ENCODE peak calls at places on chromosomes 11 and 22, in five cellular contexts. R, I, L, Q and U are unnamed samples.

GRCh38 chr22:41595703-41596102 is 6.1 kb upstream of the PMM1 start:
- DNase-seq in R (no peak), Q (no peak), L (no peak), I (no peak), U (no peak)

GRCh38 chr22:32850591-32851517 is 49.3 kb downstream of the TIMP3 start:
- DNase-seq in Q (no peak), I (no peak), R (no peak), L (no peak), U (peak; percentile 75)

GRCh38 chr22:43273902-43274484 is 69.2 kb downstream of the SCUBE1 start:
- DNase-seq in R (peak; percentile 55), I (no peak), L (no peak), Q (no peak), U (peak; percentile 35)

GRCh38 chr11:34354782-34355181 is 3.0 kb downstream of the ABTB2 start:
- DNase-seq in Q (no peak), R (no peak), L (no peak), I (no peak), U (no peak)

GRCh38 chr22:20429254-20430100 is 8.1 kb downstream of the SCARF2 start:
- DNase-seq in L (no peak), I (peak; percentile 70), R (peak; percentile 87), Q (no peak), U (no peak)

GRCh38 chr11:76939219-76939631 is 78.5 kb downstream of the ACER3 start:
- DNase-seq in I (no peak), R (no peak), Q (no peak), L (no peak), U (no peak)

GRCh38 chr11:10042699-10043098 is 251.3 kb downstream of the SBF2 start:
- DNase-seq in L (no peak), I (no peak), R (no peak), Q (no peak), U (peak; percentile 6)

GRCh38 chr11:64357904-64358535 is 942 bp upstream of the RPS6KA4 start:
- DNase-seq in I (no peak), R (peak; percentile 60), Q (no peak), L (no peak), U (no peak)

GRCh38 chr11:6962141-6962540 is 35.9 kb downstream of the ZNF215 start:
- DNase-seq in R (no peak), Q (no peak), L (no peak), I (no peak), U (no peak)

GRCh38 chr11:123640677-123641494 is 13.5 kb downstream of the SCN3B start:
- DNase-seq in I (peak; percentile 22), Q (no peak), R (no peak), L (no peak), U (peak; percentile 18)

GRCh38 chr11:799641-800316 is 1.7 kb upstream of the SLC25A22 start:
- DNase-seq in I (no peak), Q (no peak), R (no peak), L (no peak), U (no peak)

GRCh38 chr22:27495325-27495724 is 306.2 kb downstream of the MN1 start:
- DNase-seq in Q (no peak), R (no peak), L (no peak), I (no peak), U (no peak)

GRCh38 chr11:117187799-117188481 is 9.4 kb downstream of the SIDT2 start:
- DNase-seq in Q (no peak), I (no peak), L (no peak), R (peak; percentile 39), U (no peak)

GRCh38 chr11:127392575-127392974 is 392.0 kb upstream of the KIRREL3 start:
- DNase-seq in R (no peak), Q (no peak), I (no peak), L (no peak), U (no peak)

GRCh38 chr11:20119315-20119714 is 41.0 kb downstream of the DBX1 start:
- DNase-seq in L (no peak), R (no peak), Q (no peak), I (no peak), U (no peak)

GRCh38 chr22:36360871-36361383 is 26.8 kb downstream of the MYH9 start:
- DNase-seq in L (no peak), R (peak; percentile 42), Q (no peak), I (no peak), U (no peak)

GRCh38 chr11:12961615-12962014 is 47.5 kb upstream of the RASSF10 start:
- DNase-seq in L (no peak), I (no peak), R (no peak), Q (no peak), U (no peak)

GRCh38 chr22:38569181-38569971 is 607 bp downstream of the DMC1 start:
- DNase-seq in R (no peak), I (no peak), Q (no peak), L (no peak), U (no peak)

GRCh38 chr11:72330131-72330727 is 86.3 kb upstream of the PHOX2A start:
- DNase-seq in L (no peak), Q (no peak), I (no peak), R (no peak), U (no peak)

GRCh38 chr11:129533395-129533794 is 157.7 kb downstream of the BARX2 start:
- DNase-seq in I (no peak), L (no peak), R (no peak), Q (no peak), U (no peak)

GRCh38 chr22:39253427-39254070 is 8.8 kb upstream of the PDGFB start:
- DNase-seq in R (peak; percentile 58), Q (no peak), I (no peak), L (peak; percentile 52), U (no peak)

GRCh38 chr11:118251858-118252652 is at the start of gene MPZL3:
- DNase-seq in R (peak; percentile 93), L (peak; percentile 40), Q (no peak), I (peak; percentile 74), U (peak; percentile 50)

GRCh38 chr11:84819128-84819527 is 808.0 kb downstream of the DLG2 start:
- DNase-seq in Q (no peak), L (no peak), R (no peak), I (no peak), U (no peak)

GRCh38 chr22:37905534-37906363 is at the start of gene MICALL1:
- DNase-seq in I (peak; percentile 44), L (no peak), R (peak; percentile 69), Q (no peak), U (peak; percentile 41)

GRCh38 chr11:120579601-120580000 is 68.1 kb downstream of the GRIK4 start:
- DNase-seq in L (no peak), R (no peak), I (no peak), Q (no peak), U (no peak)

GRCh38 chr22:35861451-35861850 is 143.8 kb downstream of the APOL5 start:
- DNase-seq in R (no peak), Q (no peak), I (no peak), L (no peak), U (no peak)

GRCh38 chr22:23705358-23705757 is 14.5 kb downstream of the RGL4 start:
- DNase-seq in I (no peak), Q (no peak), L (no peak), R (no peak), U (no peak)

GRCh38 chr11:95919514-95919913 is 4.4 kb downstream of the MTMR2 start:
- DNase-seq in I (no peak), L (no peak), R (no peak), Q (no peak), U (no peak)

GRCh38 chr11:29282088-29282487 is 734.7 kb downstream of the KCNA4 start:
- DNase-seq in I (no peak), L (peak; percentile 66), Q (no peak), R (no peak), U (no peak)

GRCh38 chr22:33438273-33438672 is 380.1 kb upstream of the SYN3 start:
- DNase-seq in L (peak; percentile 59), I (no peak), R (no peak), Q (no peak), U (no peak)

GRCh38 chr11:67274768-67275605 is 8.7 kb downstream of the GRK2 start:
- DNase-seq in I (no peak), Q (no peak), R (peak; percentile 45), L (no peak), U (no peak)

GRCh38 chr11:61913699-61914395 is 3.5 kb downstream of the RAB3IL1 start:
- DNase-seq in Q (no peak), I (no peak), R (no peak), L (no peak), U (no peak)

GRCh38 chr11:10122337-10123197 is 171.5 kb downstream of the SBF2 start:
- DNase-seq in Q (no peak), L (no peak), I (no peak), R (no peak), U (no peak)

GRCh38 chr11:84685149-84685548 is 942.0 kb downstream of the DLG2 start:
- DNase-seq in I (no peak), Q (no peak), L (no peak), R (no peak), U (no peak)

GRCh38 chr11:100546714-100547113 is 140.4 kb upstream of the ARHGAP42 start:
- DNase-seq in Q (no peak), R (no peak), L (no peak), I (no peak), U (no peak)

GRCh38 chr11:88102595-88102929 is 72.7 kb downstream of the RAB38 start:
- DNase-seq in I (no peak), R (no peak), Q (no peak), L (no peak), U (no peak)

GRCh38 chr11:64996710-64997380 is at the start of gene BATF2:
- DNase-seq in Q (no peak), I (no peak), L (peak; percentile 66), R (no peak), U (peak; percentile 48)

GRCh38 chr11:8839957-8840945 is 70.7 kb upstream of the AKIP1 start:
- DNase-seq in I (no peak), Q (no peak), L (no peak), R (no peak), U (peak; percentile 51)

GRCh38 chr11:134362192-134362901 is 30.6 kb downstream of the GLB1L2 start:
- DNase-seq in R (peak; percentile 37), L (no peak), I (no peak), Q (no peak), U (no peak)